ENCODE peak calls at places on chromosomes 6 and 20, in four cellular contexts. P, M, D and I are unnamed samples.

GRCh38 chr20:37377346-37378081 is 31.6 kb downstream of the SRC start:
- DNase-seq in M (no peak), D (no peak), P (no peak), I (no peak)

GRCh38 chr20:50496773-50497375 is 13.3 kb upstream of the PTPN1 start:
- DNase-seq in P (no peak), D (no peak), M (no peak), I (no peak)

GRCh38 chr6:31042801-31043200 is 32.5 kb downstream of the MUC22 start:
- DNase-seq in P (peak; percentile 76), D (peak; percentile 60), M (peak; percentile 50), I (peak; percentile 91)

GRCh38 chr20:1423625-1424106 is 30.8 kb upstream of the FKBP1A start:
- DNase-seq in D (peak; percentile 65), P (peak; percentile 94), M (peak; percentile 69), I (peak; percentile 99)

GRCh38 chr6:138028893-138029292 is 78.3 kb downstream of the PERP start:
- DNase-seq in D (no peak), M (no peak), P (no peak), I (no peak)

GRCh38 chr20:47360207-47360488 is 3.6 kb upstream of the ZMYND8 start:
- DNase-seq in M (peak; percentile 64), P (no peak), D (no peak), I (no peak)

GRCh38 chr6:44867561-44868334 is 460.4 kb upstream of the RUNX2 start:
- DNase-seq in P (no peak), M (no peak), D (no peak), I (no peak)

GRCh38 chr6:34131326-34132081 is 14.4 kb downstream of the GRM4 start:
- DNase-seq in M (no peak), D (no peak), P (peak; percentile 72), I (peak; percentile 73)

GRCh38 chr20:49366687-49367086 is 88.8 kb upstream of the ZNFX1 start:
- DNase-seq in D (no peak), P (no peak), M (no peak), I (no peak)

GRCh38 chr20:49367113-49367512 is 89.3 kb upstream of the ZNFX1 start:
- DNase-seq in P (no peak), D (no peak), M (no peak), I (no peak)

GRCh38 chr20:49372095-49372734 is 94.4 kb upstream of the ZNFX1 start:
- DNase-seq in P (no peak), D (no peak), M (no peak), I (no peak)

GRCh38 chr20:49368596-49368995 is 90.7 kb upstream of the ZNFX1 start:
- DNase-seq in D (no peak), M (no peak), P (no peak), I (no peak)
- H3K56ac ChIP-seq in D (no peak overlapping the region), M (no peak overlapping the region), P (no peak overlapping the region), I (no peak overlapping the region)

GRCh38 chr20:61585764-61586163 is 333.7 kb downstream of the CDH4 start:
- DNase-seq in D (no peak), M (no peak), P (no peak), I (no peak)

GRCh38 chr20:61582196-61582923 is 330.3 kb downstream of the CDH4 start:
- DNase-seq in P (no peak), M (no peak), D (no peak), I (no peak)

GRCh38 chr20:61583356-61583755 is 331.3 kb downstream of the CDH4 start:
- DNase-seq in P (no peak), D (no peak), M (no peak), I (no peak)

GRCh38 chr20:61587036-61587435 is 335.0 kb downstream of the CDH4 start:
- DNase-seq in M (no peak), P (no peak), D (no peak), I (no peak)

GRCh38 chr20:61584851-61585250 is 332.8 kb downstream of the CDH4 start:
- DNase-seq in D (no peak), P (no peak), M (no peak), I (peak; percentile 23)
- H3K56ac ChIP-seq in D (no peak overlapping the region), P (no peak overlapping the region), M (no peak overlapping the region), I (no peak overlapping the region)

GRCh38 chr6:2192971-2193370 is 52.4 kb downstream of the GMDS start:
- DNase-seq in D (no peak), P (no peak), M (no peak), I (no peak)
- H3K56ac ChIP-seq in D (no peak overlapping the region), P (no peak overlapping the region), M (no peak overlapping the region), I (no peak overlapping the region)

DNA sequence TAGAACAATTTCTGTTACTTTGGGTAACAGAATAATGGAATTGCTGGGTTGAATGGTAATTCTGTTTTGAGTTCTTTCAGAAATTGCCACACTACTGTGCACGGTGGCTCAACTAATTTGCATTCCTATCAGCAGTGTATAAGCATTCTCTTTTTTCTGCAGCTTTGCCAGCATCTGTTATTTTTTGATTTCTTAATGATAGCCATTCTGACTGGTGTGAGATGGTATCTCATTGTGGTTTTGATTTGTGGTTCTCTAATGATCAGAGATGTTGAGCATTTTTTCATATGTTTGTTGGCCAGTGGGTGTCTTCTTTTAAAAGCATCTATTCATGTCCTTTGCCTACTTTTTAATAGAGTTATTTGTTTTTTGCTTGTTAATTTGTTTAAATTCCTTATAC is 846.8 kb downstream of the KIF16B start:
- DNase-seq in M (no peak), P (no peak), D (no peak), I (no peak)
- H3K56ac ChIP-seq in M (no peak overlapping the region), P (no peak overlapping the region), D (no peak overlapping the region), I (no peak overlapping the region)

GRCh38 chr6:151616600-151616999 is 122.8 kb downstream of the CCDC170 start:
- DNase-seq in P (no peak), M (no peak), D (no peak), I (no peak)
- H3K56ac ChIP-seq in P (no peak overlapping the region), M (no peak overlapping the region), D (no peak overlapping the region), I (no peak overlapping the region)